ENCODE peak calls at places on chromosomes 13 and 19, in eight cellular contexts. F, C, K, L, B, J, R and N are unnamed samples.

GRCh38 chr19:15441317-15441716 is 8.4 kb downstream of the WIZ start:
- ATAC-seq in J (no peak), C (no peak), R (no peak), B (no peak), K (no peak), F (no peak), L (no peak), N (no peak)

GRCh38 chr19:3825286-3825956 is 39.2 kb upstream of the MATK start:
- ATAC-seq in F (no peak), B (no peak), K (no peak), C (no peak), J (no peak), L (no peak), R (no peak), N (no peak)

GRCh38 chr13:100394005-100394695 is 194.4 kb downstream of the GGACT start:
- ATAC-seq in K (no peak), L (peak; percentile 34), C (peak; percentile 34), F (peak; percentile 17), J (no peak), R (no peak), B (peak; percentile 64), N (peak; percentile 82)

GRCh38 chr13:44158055-44158655 is 215.5 kb upstream of the SERP2 start:
- ATAC-seq in R (no peak), B (no peak), L (no peak), K (no peak), J (peak; percentile 69), C (no peak), F (no peak), N (no peak)

GRCh38 chr13:110726726-110727125 is 13.2 kb downstream of the ING1 start:
- ATAC-seq in J (no peak), B (peak; percentile 94), C (peak; percentile 87), K (no peak), L (no peak), R (no peak), F (peak; percentile 53), N (peak; percentile 95)

GRCh38 chr13:31814523-31814922 is 75.2 kb downstream of the RXFP2 start:
- ATAC-seq in J (no peak), C (no peak), R (no peak), B (no peak), L (no peak), F (no peak), K (no peak), N (no peak)

GRCh38 chr19:15161028-15161984 is 39.5 kb downstream of the NOTCH3 start:
- ATAC-seq in F (no peak), L (peak; percentile 12), R (no peak), K (peak; percentile 62), C (peak; percentile 36), B (peak; percentile 30), J (peak; percentile 45), N (no peak)

GRCh38 chr13:91652389-91652788 is 254.0 kb downstream of the GPC5 start:
- ATAC-seq in K (no peak), R (peak; percentile 91), L (no peak), F (no peak), C (no peak), B (no peak), J (no peak), N (no peak)

GRCh38 chr19:7415857-7416371 is 67.2 kb downstream of the ARHGEF18 start:
- ATAC-seq in B (no peak), R (no peak), J (no peak), L (no peak), C (no peak), F (no peak), K (peak; percentile 39), N (no peak)

GRCh38 chr13:113744197-113745000 is 14.6 kb upstream of the TMEM255B start:
- ATAC-seq in F (no peak), R (no peak), B (no peak), K (no peak), J (no peak), C (no peak), L (no peak), N (no peak)

GRCh38 chr13:55263045-55263444 is 1877.7 kb upstream of the PRR20A start:
- ATAC-seq in K (no peak), C (no peak), R (no peak), J (no peak), L (no peak), F (no peak), B (no peak), N (no peak)